ENCODE peak calls at places on chromosomes 13 and 19, in seven cellular contexts. S, L, R, M, W, A and T are unnamed samples.
A peak's percentile ranks its signal among the peaks of the same experiment; 100 is the strongest.

GRCh38 chr19:29771708-29772415 is 39.9 kb upstream of the CCNE1 start:
- DNase-seq in A (peak; percentile 62), L (peak; percentile 40), R (peak; percentile 22), M (peak; percentile 69), W (peak; percentile 37), S (peak; percentile 66), T (no peak)

GRCh38 chr13:112248909-112249592 is 127.1 kb upstream of the SPACA7 start:
- DNase-seq in R (no peak), S (no peak), A (no peak), W (no peak), M (no peak), L (no peak), T (no peak)

GRCh38 chr13:37878496-37878895 is 8.9 kb upstream of the TRPC4 start:
- DNase-seq in R (no peak), A (peak; percentile 35), M (peak; percentile 20), S (no peak), W (peak; percentile 53), L (no peak), T (no peak)

GRCh38 chr19:35557539-35558399 is 5.7 kb downstream of the ATP4A start:
- DNase-seq in R (peak; percentile 42), L (peak; percentile 51), M (peak; percentile 67), S (peak; percentile 67), W (peak; percentile 33), A (peak; percentile 63), T (peak; percentile 76)

GRCh38 chr13:73421310-73421912 is 362.6 kb downstream of the KLF5 start:
- DNase-seq in S (no peak), L (no peak), W (peak; percentile 68), M (no peak), A (no peak), R (peak; percentile 66), T (peak; percentile 79)

GRCh38 chr19:47305309-47305751 is 4.3 kb upstream of the C5AR1 start:
- DNase-seq in W (peak; percentile 90), R (no peak), S (peak; percentile 81), M (peak; percentile 88), A (peak; percentile 89), L (peak; percentile 73), T (no peak)

GRCh38 chr19:41296323-41296935 is 13.5 kb upstream of the CCDC97 start:
- DNase-seq in M (peak; percentile 27), S (no peak), R (peak; percentile 36), W (no peak), A (no peak), L (no peak), T (no peak)

GRCh38 chr19:43290568-43291359 is 21.4 kb upstream of the PSG9 start:
- DNase-seq in A (peak; percentile 14), W (no peak), S (no peak), L (no peak), R (no peak), M (peak; percentile 3), T (no peak)

GRCh38 chr19:56301886-56302620 is 12.6 kb downstream of the ZSCAN5A start:
- DNase-seq in A (no peak), R (no peak), L (no peak), W (no peak), S (no peak), M (no peak), T (no peak)

GRCh38 chr19:2327773-2328400 is 499 bp downstream of the LSM7 start:
- DNase-seq in W (peak; percentile 81), R (no peak), A (peak; percentile 85), S (no peak), L (peak; percentile 86), M (peak; percentile 90), T (no peak)

GRCh38 chr13:101416181-101417042 is at the start of gene NALCN:
- DNase-seq in A (peak; percentile 7), M (peak; percentile 30), W (no peak), L (no peak), S (peak; percentile 57), R (no peak), T (peak; percentile 51)

GRCh38 chr19:33649919-33650305 is 28.2 kb downstream of the CHST8 start:
- DNase-seq in L (no peak), S (no peak), W (no peak), M (no peak), R (no peak), A (no peak), T (no peak)

GRCh38 chr13:35812730-35813129 is 318.5 kb downstream of the DCLK1 start:
- DNase-seq in S (no peak), W (no peak), L (no peak), M (no peak), R (no peak), A (no peak), T (no peak)

GRCh38 chr13:41029629-41030028 is 10.5 kb upstream of the ELF1 start:
- DNase-seq in M (no peak), A (no peak), W (no peak), L (no peak), R (no peak), S (no peak), T (no peak)

GRCh38 chr13:46668302-46668720 is 115.3 kb downstream of the LRCH1 start:
- DNase-seq in L (peak; percentile 83), S (no peak), W (peak; percentile 95), R (no peak), M (peak; percentile 74), A (peak; percentile 95), T (no peak)

GRCh38 chr13:94674609-94675348 is 37.6 kb downstream of the SOX21 start:
- DNase-seq in M (peak; percentile 41), L (peak; percentile 26), W (peak; percentile 30), A (peak; percentile 58), R (peak; percentile 37), S (peak; percentile 57), T (no peak)

GRCh38 chr19:42003506-42004294 is 9.7 kb upstream of the ATP1A3 start:
- DNase-seq in M (no peak), A (no peak), W (no peak), S (no peak), L (no peak), R (no peak), T (no peak)

GRCh38 chr13:80116107-80116506 is 224.8 kb downstream of the SPRY2 start:
- DNase-seq in R (no peak), L (peak; percentile 49), W (peak; percentile 88), M (peak; percentile 62), A (peak; percentile 54), S (no peak), T (no peak)

GRCh38 chr13:50645092-50645491 is 198.4 kb downstream of the DLEU7 start:
- DNase-seq in R (no peak), W (no peak), M (no peak), S (no peak), A (peak; percentile 25), L (peak; percentile 86), T (no peak)

GRCh38 chr19:2624537-2625091 is 77.9 kb downstream of the GNG7 start:
- DNase-seq in S (peak; percentile 88), R (no peak), A (no peak), M (no peak), W (no peak), L (no peak), T (no peak)

GRCh38 chr13:47976325-47976724 is 24.7 kb downstream of the SUCLA2 start:
- DNase-seq in L (no peak), A (peak; percentile 58), R (no peak), S (no peak), M (no peak), W (no peak), T (no peak)

GRCh38 chr19:42166336-42166735 is 34.1 kb upstream of the POU2F2 start:
- DNase-seq in R (no peak), S (no peak), M (no peak), W (no peak), A (no peak), L (no peak), T (no peak)

GRCh38 chr13:74134777-74135305 is 637 bp upstream of the KLF12 start:
- DNase-seq in L (peak; percentile 33), A (no peak), R (peak; percentile 18), W (no peak), M (no peak), S (peak; percentile 85), T (peak; percentile 70)

GRCh38 chr19:49469828-49470614 is 4.0 kb upstream of the FLT3LG start:
- DNase-seq in W (peak; percentile 32), M (peak; percentile 42), L (no peak), S (no peak), R (no peak), A (no peak), T (no peak)

GRCh38 chr19:49470615-49470978 is 3.4 kb upstream of the FLT3LG start:
- DNase-seq in R (no peak), W (no peak), A (no peak), M (no peak), L (no peak), S (no peak), T (no peak)

GRCh38 chr19:49468199-49468598 is 5.8 kb upstream of the FLT3LG start:
- DNase-seq in L (no peak), S (no peak), W (no peak), M (no peak), A (no peak), R (peak; percentile 86), T (no peak)

GRCh38 chr19:49465371-49465770 is 8.6 kb upstream of the FLT3LG start:
- DNase-seq in S (no peak), L (no peak), R (no peak), M (no peak), W (no peak), A (no peak), T (no peak)

GRCh38 chr19:49468746-49469447 is 5.1 kb upstream of the FLT3LG start:
- DNase-seq in L (no peak), W (no peak), R (peak; percentile 87), M (peak; percentile 17), A (peak; percentile 70), S (no peak), T (no peak)
- H3K4me3 ChIP-seq in L (no peak overlapping the region), W (no peak overlapping the region), R (peak overlapping the region; percentile 3), M (peak overlapping the region; percentile 44), A (no peak overlapping the region), S (no peak overlapping the region), T (no peak overlapping the region)

DNA sequence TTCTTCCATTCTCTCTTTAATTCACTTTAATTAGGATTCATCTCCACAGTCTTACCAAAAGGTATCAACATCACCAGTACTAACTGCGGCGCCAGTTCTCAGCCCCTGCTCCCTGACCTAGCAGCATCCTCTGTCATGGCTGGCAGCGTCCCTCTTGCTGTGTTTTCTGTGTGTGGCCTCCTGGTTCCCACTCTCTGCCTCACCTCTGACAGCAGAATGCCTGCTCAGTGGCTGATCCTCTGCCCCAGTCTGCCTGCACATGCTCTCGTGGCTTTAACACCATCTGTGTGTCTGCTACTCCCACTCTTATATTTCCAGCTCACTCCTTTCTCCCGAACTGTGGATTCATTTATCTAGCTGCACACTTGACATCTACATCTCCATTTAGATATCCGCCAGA is 341.5 kb downstream of the MTUS2 start:
- DNase-seq in L (no peak), S (no peak), W (no peak), A (no peak), M (no peak), R (no peak), T (no peak)
- H3K36me3 ChIP-seq in L (no peaks in the 10 kb centered on the region), S (no peaks in the 10 kb centered on the region), W (no peaks in the 10 kb centered on the region), A (no peaks in the 10 kb centered on the region), M (no peaks in the 10 kb centered on the region), R (no peaks in the 10 kb centered on the region), T (no peaks in the 10 kb centered on the region)

GRCh38 chr13:111145071-111145470 is 30.0 kb downstream of the ARHGEF7 start:
- DNase-seq in L (no peak), S (no peak), A (no peak), M (no peak), W (no peak), R (no peak), T (no peak)
- H3K27ac ChIP-seq in L (no peak overlapping the region), S (no peak overlapping the region), A (no peak overlapping the region), M (no peak overlapping the region), W (no peak overlapping the region), R (no peak overlapping the region), T (no peak overlapping the region)

GRCh38 chr13:97369269-97369893 is 64.6 kb upstream of the RAP2A start:
- DNase-seq in S (no peak), R (no peak), W (no peak), A (no peak), L (no peak), M (peak; percentile 62), T (no peak)
- H3K4me3 ChIP-seq in S (no peak overlapping the region), R (peak overlapping the region; percentile 1), W (peak overlapping the region; percentile 25), A (no peak overlapping the region), L (peak overlapping the region; percentile 32), M (peak overlapping the region; percentile 74), T (peak overlapping the region; percentile 31)

GRCh38 chr19:48473161-48473966 is 4.2 kb downstream of the CYTH2 start:
- DNase-seq in W (no peak), R (no peak), S (no peak), M (no peak), A (no peak), L (no peak), T (no peak)
- H3K36me3 ChIP-seq in W (peaks cover 75% of the 10 kb centered on the region), R (peaks cover 11% of the 10 kb centered on the region), S (no peaks in the 10 kb centered on the region), M (peaks cover 79% of the 10 kb centered on the region), A (peaks cover 68% of the 10 kb centered on the region), L (peaks cover 71% of the 10 kb centered on the region), T (peaks cover 74% of the 10 kb centered on the region)